ENCODE peak calls at places on chromosomes 7 and 10, in eight cellular contexts. R is HCT116; W is CD8-positive, alpha-beta T cell; G is astrocyte of the spinal cord; I is lung; Q is AG09319; D is thyroid gland; E is GM13976. Y is an unnamed sample.
A peak's percentile ranks its signal among the peaks of the same experiment; 100 is the strongest.

GRCh38 chr7:133572087-133572486 is 319.2 kb downstream of the EXOC4 start:
- DNase-seq in I (no peak), W (no peak), G (no peak), D (no peak), E (no peak), R (no peak), Q (no peak), Y (no peak)

GRCh38 chr10:113957013-113957412 is 86.7 kb upstream of the ADRB1 start:
- DNase-seq in R (no peak), I (no peak), W (no peak), Q (peak; percentile 52), D (peak; percentile 47), G (peak; percentile 89), E (no peak), Y (no peak)

GRCh38 chr10:35752469-35753450 is 110.7 kb upstream of the FZD8 start:
- DNase-seq in W (no peak), R (no peak), Q (peak; percentile 54), I (peak; percentile 27), D (no peak), G (no peak), E (no peak), Y (no peak)

GRCh38 chr10:30238836-30239235 is 110.2 kb downstream of the MTPAP start:
- DNase-seq in W (no peak), I (no peak), R (no peak), D (no peak), E (no peak), G (no peak), Q (no peak), Y (no peak)

GRCh38 chr10:9800011-9800410 is 1217.7 kb upstream of the CELF2 start:
- DNase-seq in G (no peak), I (no peak), W (no peak), D (no peak), R (no peak), E (no peak), Q (no peak), Y (no peak)

GRCh38 chr10:102660891-102661613 is 16.8 kb downstream of the TRIM8 start:
- DNase-seq in G (peak; percentile 59), R (no peak), E (peak; percentile 93), Q (peak; percentile 41), D (no peak), I (peak; percentile 63), W (peak; percentile 58), Y (peak; percentile 55)

GRCh38 chr7:158001003-158001402 is 586.6 kb downstream of the PTPRN2 start:
- DNase-seq in R (no peak), I (no peak), G (no peak), D (no peak), W (no peak), E (no peak), Q (no peak), Y (no peak)

GRCh38 chr10:89302628-89303027 is 782 bp downstream of the IFIT2 start:
- DNase-seq in Q (no peak), G (no peak), R (no peak), E (no peak), W (no peak), I (no peak), D (no peak), Y (no peak)

GRCh38 chr10:15579605-15580004 is 140.1 kb downstream of the ITGA8 start:
- DNase-seq in G (peak; percentile 53), Q (peak; percentile 24), W (no peak), D (no peak), R (no peak), E (no peak), I (no peak), Y (no peak)

GRCh38 chr10:69415951-69416350 is 767 bp downstream of the TACR2 start:
- DNase-seq in I (no peak), W (no peak), D (no peak), G (no peak), E (no peak), Q (no peak), R (no peak), Y (no peak)

GRCh38 chr7:135669774-135670173 is 7.5 kb downstream of the STMP1 start:
- DNase-seq in E (no peak), Q (no peak), D (no peak), I (no peak), G (no peak), W (no peak), R (no peak), Y (no peak)

GRCh38 chr7:135666156-135666555 is 3.8 kb downstream of the STMP1 start:
- DNase-seq in D (no peak), R (no peak), I (no peak), W (no peak), Q (no peak), E (no peak), G (no peak), Y (no peak)

GRCh38 chr7:135665072-135665471 is 2.8 kb downstream of the STMP1 start:
- DNase-seq in E (no peak), W (no peak), Q (no peak), D (no peak), I (no peak), R (no peak), G (no peak), Y (no peak)

GRCh38 chr7:135664046-135664589 is 1.8 kb downstream of the STMP1 start:
- DNase-seq in G (peak; percentile 43), E (no peak), D (no peak), W (no peak), Q (no peak), I (no peak), R (no peak), Y (no peak)

DNA sequence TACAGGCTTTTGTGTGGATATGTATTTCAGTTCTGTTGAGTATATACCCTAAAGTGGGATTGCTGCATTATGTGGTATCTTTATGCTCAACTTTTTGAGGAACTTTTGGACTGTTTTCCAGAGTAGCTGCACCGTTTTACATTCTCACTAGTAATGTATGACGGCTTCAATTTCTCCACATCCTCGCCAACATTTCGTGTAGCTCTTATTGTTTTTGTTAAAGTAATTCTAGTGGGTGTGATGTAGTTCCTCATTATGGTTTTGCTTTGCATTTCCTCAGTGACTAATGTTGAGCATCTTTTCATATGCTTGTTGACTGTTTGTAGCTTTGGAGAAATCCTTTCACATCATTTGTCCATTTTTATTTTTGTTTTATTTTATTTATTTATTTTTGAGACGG is 4.5 kb downstream of the STMP1 start:
- DNase-seq in Q (no peak), G (no peak), D (no peak), W (no peak), I (no peak), R (no peak), E (no peak), Y (no peak)
- TF ChIP-seq CTCF in Q (no peak), G (no peak), D (no peak), W (no peak), I (no peak), R (no peak), E (no peak), Y (no peak)

GRCh38 chr10:25557136-25557535 is 376.9 kb upstream of the MYO3A start:
- DNase-seq in E (no peak), G (no peak), W (no peak), I (no peak), Q (no peak), D (no peak), R (no peak), Y (no peak)

GRCh38 chr10:25556457-25556856 is 377.6 kb upstream of the MYO3A start:
- DNase-seq in Q (no peak), E (no peak), D (peak; percentile 6), I (no peak), R (no peak), G (peak; percentile 93), W (no peak), Y (no peak)

GRCh38 chr10:25561761-25562160 is 372.3 kb upstream of the MYO3A start:
- DNase-seq in I (no peak), D (no peak), E (no peak), R (no peak), W (no peak), G (no peak), Q (no peak), Y (no peak)

GRCh38 chr10:25552283-25552919 is 377.6 kb downstream of the GPR158 start:
- DNase-seq in D (no peak), R (no peak), Q (no peak), G (peak; percentile 72), E (no peak), W (no peak), I (no peak), Y (no peak)

GRCh38 chr10:25555865-25556264 is 378.2 kb upstream of the MYO3A start:
- DNase-seq in G (no peak), I (no peak), Q (no peak), E (no peak), D (no peak), W (no peak), R (no peak), Y (no peak)
- TF ChIP-seq CTCF in G (no peak), I (no peak), Q (no peak), E (no peak), D (no peak), W (no peak), R (peak; percentile 35), Y (peak; percentile 62)

GRCh38 chr10:8462565-8462964 is 408.1 kb downstream of the GATA3 start:
- DNase-seq in D (no peak), W (no peak), I (no peak), R (no peak), Q (no peak), E (no peak), G (no peak), Y (no peak)

GRCh38 chr10:8473205-8473604 is 418.7 kb downstream of the GATA3 start:
- DNase-seq in W (no peak), Q (no peak), E (no peak), D (no peak), I (no peak), G (no peak), R (no peak), Y (no peak)

GRCh38 chr10:8463853-8464252 is 409.4 kb downstream of the GATA3 start:
- DNase-seq in Q (no peak), R (no peak), I (no peak), W (no peak), G (no peak), E (no peak), D (no peak), Y (no peak)

GRCh38 chr10:8468477-8468876 is 414.0 kb downstream of the GATA3 start:
- DNase-seq in D (no peak), G (no peak), R (no peak), E (no peak), I (no peak), Q (no peak), W (no peak), Y (no peak)
- TF ChIP-seq CTCF in D (no peak), G (no peak), R (no peak), E (no peak), I (no peak), Q (no peak), W (no peak), Y (no peak)

GRCh38 chr7:956031-956430 is 1.6 kb upstream of the ADAP1 start:
- DNase-seq in R (no peak), I (no peak), W (no peak), D (no peak), Q (no peak), G (no peak), E (no peak), Y (no peak)

GRCh38 chr7:952548-953441 is 1.7 kb downstream of the ADAP1 start:
- DNase-seq in I (no peak), G (no peak), D (peak; percentile 0), Q (no peak), R (no peak), W (no peak), E (no peak), Y (peak; percentile 25)

GRCh38 chr7:951881-952547 is 2.5 kb downstream of the ADAP1 start:
- DNase-seq in G (no peak), D (peak; percentile 1), Q (no peak), R (no peak), I (no peak), W (no peak), E (no peak), Y (no peak)

GRCh38 chr7:953547-954327 is 743 bp downstream of the ADAP1 start:
- DNase-seq in R (no peak), W (no peak), E (no peak), G (no peak), D (peak; percentile 82), Q (no peak), I (peak; percentile 60), Y (peak; percentile 69)

GRCh38 chr7:954330-955238 is at the start of gene ADAP1:
- DNase-seq in R (no peak), I (no peak), Q (no peak), D (peak; percentile 47), G (no peak), W (peak; percentile 55), E (peak; percentile 87), Y (peak; percentile 42)
- TF ChIP-seq CTCF in R (peak; percentile 4), I (peak; percentile 22), Q (peak; percentile 3), D (peak; percentile 35), G (no peak), W (no peak), E (peak; percentile 84), Y (no peak)